ENCODE peak calls at places on chromosomes 4 and X, in eight cellular contexts. One of them, this sample, is unnamed.

GRCh38 chr4:16667464-16667863 is 231.0 kb downstream of the LDB2 start:
- DNase-seq in C1 segment of cervical spinal cord: no peak
- DNase-seq in amniotic stem cell: peak; percentile 89
- DNase-seq in NCI-H2171 treated with DMSO at 0.1 percent for 48 hours: no peak
- DNase-seq in activated naive CD8-positive, alpha-beta T cell treated with anti-CD3 and anti-CD28 coated beads, Interleukin-2, amount 10 ng/mL, durations not matched to agents 7 days and 5 days: no peak
- DNase-seq in hepatocyte: no peak
- DNase-seq in stomach: no peak
- DNase-seq in AG08395: peak; percentile 80
- DNase-seq in this sample: no peak

GRCh38 chr4:75254745-75255144 is 259.5 kb downstream of the RCHY1 start:
- DNase-seq in stomach: no peak
- DNase-seq in AG08395: no peak
- DNase-seq in NCI-H2171 treated with DMSO at 0.1 percent for 48 hours: no peak
- DNase-seq in amniotic stem cell: no peak
- DNase-seq in activated naive CD8-positive, alpha-beta T cell treated with anti-CD3 and anti-CD28 coated beads, Interleukin-2, amount 10 ng/mL, durations not matched to agents 7 days and 5 days: no peak
- DNase-seq in hepatocyte: no peak
- DNase-seq in C1 segment of cervical spinal cord: no peak
- DNase-seq in this sample: no peak

GRCh38 chrX:9635805-9636204 is 129.8 kb downstream of the GPR143 start:
- DNase-seq in activated naive CD8-positive, alpha-beta T cell treated with anti-CD3 and anti-CD28 coated beads, Interleukin-2, amount 10 ng/mL, durations not matched to agents 7 days and 5 days: no peak
- DNase-seq in hepatocyte: no peak
- DNase-seq in amniotic stem cell: no peak
- DNase-seq in AG08395: no peak
- DNase-seq in C1 segment of cervical spinal cord: no peak
- DNase-seq in NCI-H2171 treated with DMSO at 0.1 percent for 48 hours: no peak
- DNase-seq in stomach: no peak
- DNase-seq in this sample: no peak

GRCh38 chrX:120549483-120550452 is 11.0 kb downstream of the CUL4B start:
- DNase-seq in stomach: no peak
- DNase-seq in AG08395: peak; percentile 75
- DNase-seq in C1 segment of cervical spinal cord: no peak
- DNase-seq in activated naive CD8-positive, alpha-beta T cell treated with anti-CD3 and anti-CD28 coated beads, Interleukin-2, amount 10 ng/mL, durations not matched to agents 7 days and 5 days: no peak
- DNase-seq in hepatocyte: peak; percentile 53
- DNase-seq in NCI-H2171 treated with DMSO at 0.1 percent for 48 hours: no peak
- DNase-seq in amniotic stem cell: peak; percentile 28
- DNase-seq in this sample: no peak

GRCh38 chr4:36310237-36310636 is 28.8 kb downstream of the DTHD1 start:
- DNase-seq in stomach: no peak
- DNase-seq in C1 segment of cervical spinal cord: no peak
- DNase-seq in activated naive CD8-positive, alpha-beta T cell treated with anti-CD3 and anti-CD28 coated beads, Interleukin-2, amount 10 ng/mL, durations not matched to agents 7 days and 5 days: no peak
- DNase-seq in hepatocyte: no peak
- DNase-seq in amniotic stem cell: no peak
- DNase-seq in AG08395: no peak
- DNase-seq in NCI-H2171 treated with DMSO at 0.1 percent for 48 hours: no peak
- DNase-seq in this sample: no peak

GRCh38 chr4:164937576-164938270 is 39.7 kb downstream of the TRIM61 start:
- DNase-seq in NCI-H2171 treated with DMSO at 0.1 percent for 48 hours: no peak
- DNase-seq in C1 segment of cervical spinal cord: peak; percentile 28
- DNase-seq in activated naive CD8-positive, alpha-beta T cell treated with anti-CD3 and anti-CD28 coated beads, Interleukin-2, amount 10 ng/mL, durations not matched to agents 7 days and 5 days: no peak
- DNase-seq in stomach: no peak
- DNase-seq in amniotic stem cell: no peak
- DNase-seq in AG08395: peak; percentile 22
- DNase-seq in hepatocyte: peak; percentile 61
- DNase-seq in this sample: no peak

GRCh38 chrX:155028749-155029360 is 2.2 kb downstream of the FUNDC2 start:
- DNase-seq in hepatocyte: peak; percentile 8
- DNase-seq in C1 segment of cervical spinal cord: no peak
- DNase-seq in stomach: no peak
- DNase-seq in AG08395: no peak
- DNase-seq in activated naive CD8-positive, alpha-beta T cell treated with anti-CD3 and anti-CD28 coated beads, Interleukin-2, amount 10 ng/mL, durations not matched to agents 7 days and 5 days: no peak
- DNase-seq in amniotic stem cell: no peak
- DNase-seq in NCI-H2171 treated with DMSO at 0.1 percent for 48 hours: no peak
- DNase-seq in this sample: no peak

GRCh38 chr4:25449270-25449669 is 72.2 kb downstream of the ANAPC4 start:
- DNase-seq in AG08395: no peak
- DNase-seq in amniotic stem cell: no peak
- DNase-seq in activated naive CD8-positive, alpha-beta T cell treated with anti-CD3 and anti-CD28 coated beads, Interleukin-2, amount 10 ng/mL, durations not matched to agents 7 days and 5 days: no peak
- DNase-seq in NCI-H2171 treated with DMSO at 0.1 percent for 48 hours: no peak
- DNase-seq in C1 segment of cervical spinal cord: no peak
- DNase-seq in stomach: no peak
- DNase-seq in hepatocyte: no peak
- DNase-seq in this sample: no peak

GRCh38 chr4:24753519-24753918 is 41.9 kb upstream of the SOD3 start:
- DNase-seq in hepatocyte: no peak
- DNase-seq in amniotic stem cell: peak; percentile 75
- DNase-seq in stomach: no peak
- DNase-seq in NCI-H2171 treated with DMSO at 0.1 percent for 48 hours: no peak
- DNase-seq in activated naive CD8-positive, alpha-beta T cell treated with anti-CD3 and anti-CD28 coated beads, Interleukin-2, amount 10 ng/mL, durations not matched to agents 7 days and 5 days: no peak
- DNase-seq in AG08395: peak; percentile 55
- DNase-seq in C1 segment of cervical spinal cord: no peak
- DNase-seq in this sample: no peak

GRCh38 chr4:46274717-46275116 is 115.2 kb downstream of the GABRA2 start:
- DNase-seq in stomach: no peak
- DNase-seq in AG08395: no peak
- DNase-seq in hepatocyte: no peak
- DNase-seq in amniotic stem cell: no peak
- DNase-seq in activated naive CD8-positive, alpha-beta T cell treated with anti-CD3 and anti-CD28 coated beads, Interleukin-2, amount 10 ng/mL, durations not matched to agents 7 days and 5 days: no peak
- DNase-seq in C1 segment of cervical spinal cord: no peak
- DNase-seq in NCI-H2171 treated with DMSO at 0.1 percent for 48 hours: no peak
- DNase-seq in this sample: no peak